ENCODE peak calls at places on chromosomes 3 and 15, in eight cellular contexts. I is foreskin fibroblast; U is activated CD4-positive, CD25-positive, alpha-beta regulatory T cell; G is epithelial cell of esophagus; W is lower leg skin; P is left ventricle myocardium superior; V is thoracic aorta; C is COR-L47. D is an unnamed sample.

GRCh38 chr3:128366136-128366535 is 100.6 kb downstream of the DNAJB8 start:
- DNase-seq in W (no peak), V (no peak), I (peak; percentile 24), C (no peak), G (no peak), P (peak; percentile 88), U (no peak), D (no peak)

GRCh38 chr3:14481646-14482036 is 58.5 kb downstream of the GRIP2 start:
- DNase-seq in P (no peak), C (no peak), U (no peak), W (no peak), I (no peak), V (no peak), G (no peak), D (no peak)

GRCh38 chr3:63450634-63451363 is 172.7 kb downstream of the SYNPR start:
- DNase-seq in U (no peak), C (no peak), G (peak; percentile 13), P (no peak), I (no peak), V (no peak), W (no peak), D (no peak)

GRCh38 chr3:25532763-25533162 is 104.7 kb downstream of the RARB start:
- DNase-seq in C (no peak), P (no peak), I (peak; percentile 21), V (no peak), G (peak; percentile 8), U (no peak), W (no peak), D (no peak)

GRCh38 chr3:72569754-72570440 is 278.3 kb downstream of the SHQ1 start:
- DNase-seq in P (no peak), W (no peak), V (no peak), C (no peak), I (no peak), G (no peak), U (no peak), D (no peak)

GRCh38 chr15:77863491-77864105 is 213.9 kb downstream of the TBC1D2B start:
- DNase-seq in P (no peak), I (no peak), V (no peak), W (peak; percentile 78), U (no peak), G (no peak), C (no peak), D (no peak)

GRCh38 chr3:152011812-152012735 is 138.6 kb downstream of the SUCNR1 start:
- DNase-seq in C (no peak), U (no peak), I (no peak), W (no peak), P (no peak), G (no peak), V (no peak), D (no peak)

GRCh38 chr3:170038434-170039110 is 777 bp downstream of the GPR160 start:
- DNase-seq in U (no peak), C (peak; percentile 42), G (peak; percentile 7), V (no peak), I (peak; percentile 20), P (no peak), W (no peak), D (peak; percentile 66)

GRCh38 chr15:60383008-60383694 is 14.6 kb downstream of the ANXA2 start:
- DNase-seq in C (no peak), W (peak; percentile 46), G (no peak), U (no peak), I (peak; percentile 8), P (no peak), V (no peak), D (no peak)

GRCh38 chr3:195443391-195443989 is 670 bp upstream of the ACAP2 start:
- DNase-seq in V (no peak), I (no peak), G (no peak), W (peak; percentile 29), P (no peak), U (no peak), C (no peak), D (peak; percentile 12)

GRCh38 chr3:111956995-111957736 is 21.7 kb upstream of the ABHD10 start:
- DNase-seq in W (no peak), V (no peak), C (peak; percentile 78), I (peak; percentile 25), P (no peak), U (no peak), G (no peak), D (peak; percentile 74)

GRCh38 chr3:188664795-188665194 is 507.0 kb upstream of the TPRG1 start:
- DNase-seq in W (no peak), C (no peak), V (no peak), I (no peak), P (no peak), U (no peak), G (peak; percentile 51), D (peak; percentile 47)

GRCh38 chr3:58041826-58042324 is 33.7 kb downstream of the FLNB start:
- DNase-seq in C (no peak), P (no peak), V (no peak), I (peak; percentile 52), W (no peak), U (no peak), G (no peak), D (peak; percentile 64)

GRCh38 chr3:171556574-171557145 is 96.5 kb upstream of the TNIK start:
- DNase-seq in W (no peak), C (peak; percentile 75), G (peak; percentile 78), V (no peak), I (no peak), P (no peak), U (no peak), D (peak; percentile 22)

GRCh38 chr3:45092132-45093031 is 53.8 kb downstream of the CDCP1 start:
- DNase-seq in C (no peak), W (no peak), P (no peak), I (peak; percentile 52), V (no peak), U (no peak), G (peak; percentile 94), D (no peak)

GRCh38 chr3:15797600-15798303 is at the start of gene ANKRD28:
- DNase-seq in G (peak; percentile 76), W (no peak), C (no peak), P (no peak), I (peak; percentile 93), V (no peak), U (no peak), D (peak; percentile 61)

GRCh38 chr3:72008226-72008996 is 223.5 kb upstream of the PROK2 start:
- DNase-seq in G (no peak), V (no peak), I (peak; percentile 76), P (no peak), U (no peak), W (no peak), C (no peak), D (no peak)

GRCh38 chr3:36058404-36059035 is 321.8 kb upstream of the STAC start:
- DNase-seq in G (no peak), C (no peak), V (no peak), W (no peak), U (no peak), I (no peak), P (no peak), D (no peak)

GRCh38 chr3:190225186-190225692 is 97.0 kb downstream of the CLDN1 start:
- DNase-seq in U (no peak), G (peak; percentile 64), V (no peak), I (peak; percentile 51), C (peak; percentile 19), W (no peak), P (no peak), D (peak; percentile 30)

GRCh38 chr15:78046796-78047341 is 30.6 kb downstream of the TBC1D2B start:
- DNase-seq in V (no peak), U (no peak), G (no peak), W (no peak), I (no peak), C (no peak), P (no peak), D (no peak)

GRCh38 chr3:186722457-186722856 is 5.3 kb downstream of the KNG1 start:
- DNase-seq in C (no peak), I (peak; percentile 45), G (peak; percentile 33), V (no peak), P (no peak), W (no peak), U (no peak), D (peak; percentile 16)

GRCh38 chr3:57221883-57222282 is 5.6 kb upstream of the APPL1 start:
- DNase-seq in C (no peak), P (no peak), U (no peak), V (no peak), W (no peak), I (peak; percentile 67), G (peak; percentile 43), D (peak; percentile 36)

GRCh38 chr3:55519016-55519415 is 31.9 kb upstream of the WNT5A start:
- DNase-seq in W (peak; percentile 28), V (no peak), I (no peak), G (peak; percentile 52), U (no peak), C (no peak), P (no peak), D (no peak)

GRCh38 chr3:58052373-58053273 is 44.4 kb downstream of the FLNB start:
- DNase-seq in V (peak; percentile 92), P (peak; percentile 81), I (peak; percentile 97), C (no peak), U (no peak), W (peak; percentile 95), G (peak; percentile 96), D (no peak)

GRCh38 chr3:197960694-197961581 is 921 bp downstream of the LMLN start:
- DNase-seq in C (no peak), P (no peak), I (peak; percentile 33), G (no peak), V (peak; percentile 25), W (no peak), U (peak; percentile 33), D (no peak)

GRCh38 chr3:40847571-40847992 is 322.8 kb downstream of the ZNF621 start:
- DNase-seq in I (no peak), G (peak; percentile 24), P (no peak), V (no peak), U (no peak), W (no peak), C (no peak), D (peak; percentile 82)

GRCh38 chr3:130609580-130609979 is 92.6 kb downstream of the COL6A6 start:
- DNase-seq in G (no peak), I (no peak), U (no peak), V (no peak), P (no peak), W (no peak), C (no peak), D (no peak)

GRCh38 chr3:41508063-41508696 is 308.9 kb downstream of the CTNNB1 start:
- DNase-seq in U (no peak), C (no peak), W (no peak), G (peak; percentile 95), P (no peak), V (no peak), I (no peak), D (no peak)

GRCh38 chr3:46812237-46812791 is 50.9 kb downstream of the MYL3 start:
- DNase-seq in C (no peak), U (peak; percentile 54), V (peak; percentile 35), W (peak; percentile 92), G (peak; percentile 79), I (peak; percentile 76), P (peak; percentile 85), D (peak; percentile 89)

GRCh38 chr3:10116138-10116460 is 624 bp downstream of the BRK1 start:
- DNase-seq in U (no peak), G (peak; percentile 40), W (no peak), V (no peak), P (no peak), I (no peak), C (no peak), D (no peak)

GRCh38 chr3:125662675-125663074 is 67.4 kb upstream of the OSBPL11 start:
- DNase-seq in P (no peak), C (no peak), W (no peak), U (no peak), V (no peak), G (no peak), I (peak; percentile 68), D (no peak)